ENCODE peak calls at places on chromosomes 6 and 20, in four cellular contexts. Z is H9, K is IMR-90, U is H1. M is an unnamed sample.

GRCh38 chr6:46103437-46103836 is 26.4 kb upstream of the ENPP4 start:
- DNase-seq in Z (no peak), K (no peak), U (no peak), M (peak; percentile 28)

GRCh38 chr20:12928755-12929401 is 79.9 kb upstream of the SPTLC3 start:
- DNase-seq in U (no peak), Z (no peak), K (peak; percentile 87), M (no peak)

GRCh38 chr6:133895573-133896343 is 6.8 kb downstream of the TCF21 start:
- DNase-seq in K (no peak), Z (peak; percentile 53), U (peak; percentile 60), M (peak; percentile 50)

GRCh38 chr20:47493175-47493953 is 8.3 kb upstream of the NCOA3 start:
- DNase-seq in Z (no peak), K (peak; percentile 63), U (no peak), M (no peak)

GRCh38 chr20:30484749-30485070 is 772.8 kb upstream of the DEFB115 start:
- DNase-seq in U (no peak), K (no peak), Z (no peak), M (no peak)

GRCh38 chr6:37732688-37733087 is 35.0 kb upstream of the MDGA1 start:
- DNase-seq in K (no peak), Z (peak; percentile 50), U (peak; percentile 77), M (peak; percentile 32)

GRCh38 chr6:82057846-82058554 is 189.5 kb downstream of the IBTK start:
- DNase-seq in K (peak; percentile 57), Z (no peak), U (no peak), M (no peak)

GRCh38 chr6:105522626-105523322 is 119.9 kb upstream of the PREP start:
- DNase-seq in K (peak; percentile 58), Z (no peak), U (no peak), M (peak; percentile 15)

GRCh38 chr6:150084426-150084825 is 15.5 kb upstream of the ULBP3 start:
- DNase-seq in Z (no peak), K (no peak), U (no peak), M (no peak)

GRCh38 chr6:150079604-150080003 is 10.7 kb upstream of the ULBP3 start:
- DNase-seq in K (no peak), Z (peak; percentile 65), U (no peak), M (peak; percentile 82)

GRCh38 chr6:150086026-150086425 is 17.1 kb upstream of the ULBP3 start:
- DNase-seq in Z (no peak), U (no peak), K (no peak), M (no peak)

GRCh38 chr6:150078788-150079187 is 9.9 kb upstream of the ULBP3 start:
- DNase-seq in U (no peak), K (no peak), Z (no peak), M (no peak)

DNA sequence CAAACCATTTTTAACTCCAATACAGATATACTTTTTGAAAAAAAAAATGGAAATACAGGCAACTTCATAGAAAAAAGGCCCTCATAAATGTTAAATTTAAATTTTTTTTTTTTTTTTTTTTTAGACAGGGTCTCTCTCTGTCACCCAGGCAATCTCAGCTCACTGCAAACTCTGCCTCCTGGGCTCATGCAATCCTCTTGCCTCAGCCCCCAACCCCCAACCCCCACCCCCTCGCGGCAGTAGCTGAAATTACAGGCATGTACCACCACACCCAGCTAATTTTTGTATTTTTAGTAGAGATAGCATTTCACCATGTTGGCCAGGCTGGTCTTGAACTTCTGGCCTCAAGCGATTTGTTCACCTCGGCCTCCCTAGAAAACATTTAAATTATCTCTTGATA is 12.8 kb upstream of the ULBP3 start:
- DNase-seq in U (no peak), K (no peak), Z (no peak), M (peak; percentile 28)
- H4K5ac ChIP-seq in U (no peak overlapping the region), K (no peak overlapping the region), Z (no peak overlapping the region), M (no peak overlapping the region)

DNA sequence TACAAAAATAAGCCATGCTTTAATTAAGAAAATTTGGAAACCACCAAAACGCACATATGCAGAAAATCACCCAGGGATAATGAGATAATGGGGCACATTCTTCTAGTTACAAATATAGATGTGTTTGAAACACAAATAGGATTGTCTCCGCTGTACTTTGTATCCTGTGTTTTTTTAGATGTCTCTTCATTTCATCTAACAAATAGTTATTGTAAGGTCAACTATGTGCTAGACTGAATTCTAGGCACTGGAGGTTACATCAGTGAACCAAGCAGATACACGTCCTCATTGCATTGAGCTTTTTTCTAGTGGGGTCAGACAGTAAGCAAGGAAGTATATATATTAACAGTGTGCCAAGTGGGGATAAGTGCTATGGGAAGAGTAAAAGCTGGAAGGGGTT is 152.0 kb downstream of the ZDHHC14 start:
- DNase-seq in K (no peak), U (no peak), Z (no peak), M (no peak)
- H3K27ac ChIP-seq in K (no peak overlapping the region), U (peak overlapping the region; percentile 36), Z (no peak overlapping the region), M (no peak overlapping the region)

GRCh38 chr20:39412091-39412490 is 449.9 kb downstream of the DHX35 start:
- DNase-seq in K (no peak), U (no peak), Z (no peak), M (no peak)
- H4K5ac ChIP-seq in K (no peak overlapping the region), U (no peak overlapping the region), Z (no peak overlapping the region), M (no peak overlapping the region)

GRCh38 chr6:156655267-156655918 is 121.8 kb upstream of the ARID1B start:
- DNase-seq in K (no peak), Z (peak; percentile 67), U (peak; percentile 68), M (peak; percentile 22)

GRCh38 chr6:156659317-156660198 is 117.6 kb upstream of the ARID1B start:
- DNase-seq in Z (no peak), K (no peak), U (no peak), M (peak; percentile 23)

GRCh38 chr6:156658186-156658585 is 119.0 kb upstream of the ARID1B start:
- DNase-seq in K (peak; percentile 80), Z (no peak), U (no peak), M (no peak)

GRCh38 chr6:156658596-156659316 is 118.4 kb upstream of the ARID1B start:
- DNase-seq in Z (no peak), U (no peak), K (no peak), M (peak; percentile 19)

GRCh38 chr6:156657311-156657710 is 119.9 kb upstream of the ARID1B start:
- DNase-seq in U (no peak), Z (no peak), K (no peak), M (no peak)
- H3K27ac ChIP-seq in U (no peak overlapping the region), Z (no peak overlapping the region), K (no peak overlapping the region), M (no peak overlapping the region)

GRCh38 chr6:15675537-15676170 is 12.8 kb upstream of the DTNBP1 start:
- DNase-seq in U (no peak), K (no peak), Z (no peak), M (no peak)

GRCh38 chr6:15668918-15669317 is 6.1 kb upstream of the DTNBP1 start:
- DNase-seq in Z (no peak), K (no peak), U (no peak), M (no peak)

GRCh38 chr6:15677822-15678221 is 15.0 kb upstream of the DTNBP1 start:
- DNase-seq in K (no peak), Z (no peak), U (no peak), M (no peak)

GRCh38 chr6:15674690-15675386 is 12.0 kb upstream of the DTNBP1 start:
- DNase-seq in U (no peak), Z (peak; percentile 42), K (no peak), M (no peak)

GRCh38 chr6:15672291-15672690 is 9.5 kb upstream of the DTNBP1 start:
- DNase-seq in Z (no peak), U (no peak), K (no peak), M (no peak)
- H4K5ac ChIP-seq in Z (no peak overlapping the region), U (no peak overlapping the region), K (no peak overlapping the region), M (no peak overlapping the region)

GRCh38 chr20:62067547-62068260 is 2.0 kb upstream of the TAF4 start:
- DNase-seq in Z (no peak), K (no peak), U (no peak), M (no peak)
- H3K27ac ChIP-seq in Z (no peak overlapping the region), K (no peak overlapping the region), U (no peak overlapping the region), M (no peak overlapping the region)

GRCh38 chr6:165872311-165872710 is 209.3 kb upstream of the PDE10A start:
- DNase-seq in U (no peak), Z (no peak), K (no peak), M (no peak)
- H4K5ac ChIP-seq in U (no peak overlapping the region), Z (no peak overlapping the region), K (no peak overlapping the region), M (no peak overlapping the region)

M was measured in mesendoderm.